ENCODE peak calls at places on chromosome 4, in nine cellular contexts. V, C, E, U, X, D, I, Y and G are unnamed samples.

GRCh38 chr4:104693601-104694201 is 199.0 kb upstream of the CXXC4 start:
- DNase-seq in U (no peak), Y (no peak), X (no peak), D (no peak), E (peak; percentile 1), C (no peak), V (no peak), I (no peak), G (no peak)

GRCh38 chr4:8599657-8600056 is 7.1 kb downstream of the CPZ start:
- DNase-seq in I (no peak), D (no peak), E (no peak), C (no peak), Y (no peak), X (no peak), U (peak; percentile 60), V (no peak), G (no peak)

GRCh38 chr4:70935038-70935437 is 32.9 kb downstream of the MOB1B start:
- DNase-seq in D (no peak), Y (no peak), X (no peak), E (no peak), I (no peak), C (no peak), U (no peak), V (no peak), G (no peak)

GRCh38 chr4:73520821-73521220 is 39.3 kb downstream of the AFM start:
- DNase-seq in I (no peak), E (peak; percentile 89), Y (no peak), V (no peak), C (peak; percentile 75), U (peak; percentile 11), D (no peak), X (no peak), G (no peak)

GRCh38 chr4:186472948-186473347 is 82.4 kb downstream of the MTNR1A start:
- DNase-seq in Y (no peak), E (peak; percentile 12), I (peak; percentile 15), D (no peak), C (no peak), V (no peak), U (peak; percentile 3), X (no peak), G (no peak)

GRCh38 chr4:64417974-64418373 is 8.7 kb upstream of the TECRL start:
- DNase-seq in Y (no peak), C (no peak), X (no peak), V (no peak), U (no peak), E (peak; percentile 6), I (no peak), D (no peak), G (no peak)

GRCh38 chr4:89496851-89497250 is 189.3 kb upstream of the GPRIN3 start:
- DNase-seq in C (no peak), I (no peak), D (no peak), U (no peak), E (no peak), V (no peak), X (no peak), Y (no peak), G (no peak)

GRCh38 chr4:152360045-152360410 is 175.9 kb downstream of the FBXW7 start:
- DNase-seq in U (no peak), V (no peak), I (no peak), D (no peak), C (no peak), X (no peak), E (no peak), Y (no peak), G (no peak)

GRCh38 chr4:147991543-147992295 is 259.8 kb downstream of the ARHGAP10 start:
- DNase-seq in E (no peak), X (no peak), C (no peak), U (no peak), Y (no peak), D (no peak), V (no peak), I (no peak), G (no peak)

GRCh38 chr4:17545374-17546140 is 30.6 kb downstream of the CLRN2 start:
- DNase-seq in C (no peak), V (no peak), U (no peak), D (no peak), X (no peak), Y (no peak), E (no peak), I (no peak), G (no peak)

GRCh38 chr4:93855926-93856325 is 27.4 kb downstream of the ATOH1 start:
- DNase-seq in D (no peak), I (no peak), X (no peak), Y (no peak), U (no peak), V (no peak), C (no peak), E (no peak), G (no peak)

GRCh38 chr4:104447346-104447745 is 47.3 kb downstream of the CXXC4 start:
- DNase-seq in V (no peak), Y (no peak), C (no peak), I (no peak), E (no peak), U (no peak), X (no peak), D (no peak), G (no peak)

GRCh38 chr4:183142566-183143545 is 43.8 kb downstream of the WWC2 start:
- DNase-seq in X (peak; percentile 69), V (no peak), C (no peak), D (no peak), E (peak; percentile 83), I (no peak), Y (no peak), U (peak; percentile 77), G (no peak)

GRCh38 chr4:165563851-165564250 is 185.0 kb downstream of the CPE start:
- DNase-seq in V (no peak), Y (no peak), D (no peak), U (no peak), C (no peak), I (no peak), E (no peak), X (no peak), G (no peak)

GRCh38 chr4:62835579-62835978 is 1573.7 kb downstream of the TECRL start:
- DNase-seq in E (no peak), I (no peak), C (no peak), X (no peak), Y (no peak), D (no peak), U (no peak), V (no peak), G (no peak)

GRCh38 chr4:186726440-186727148 is 2.9 kb upstream of the FAT1 start:
- DNase-seq in E (no peak), X (peak; percentile 41), D (no peak), V (no peak), Y (peak; percentile 65), U (peak; percentile 15), I (peak; percentile 37), C (peak; percentile 0), G (peak; percentile 89)

GRCh38 chr4:157048248-157048647 is 27.7 kb upstream of the GLRB start:
- DNase-seq in V (no peak), E (peak; percentile 77), Y (no peak), C (no peak), U (peak; percentile 81), X (peak; percentile 77), I (no peak), D (no peak), G (no peak)

GRCh38 chr4:123672987-123673386 is 276.4 kb downstream of the SPRY1 start:
- DNase-seq in D (no peak), U (no peak), V (no peak), X (no peak), E (no peak), I (no peak), C (no peak), Y (no peak), G (no peak)

GRCh38 chr4:137896221-137896737 is 345.9 kb downstream of the SLC7A11 start:
- DNase-seq in X (no peak), E (no peak), U (no peak), D (no peak), Y (no peak), I (no peak), V (no peak), C (no peak), G (no peak)

GRCh38 chr4:66555301-66555700 is 885.0 kb upstream of the EPHA5 start:
- DNase-seq in U (no peak), E (peak; percentile 24), I (no peak), X (no peak), C (no peak), Y (no peak), D (no peak), V (no peak), G (no peak)